ENCODE peak calls at places on chromosomes 3 and 15, in seven cellular contexts. N is nephron progenitor cell, M is mesothelial cell of epicardium, E is psoas muscle, B is GM12878, H is GM23338, J is WTC11. U is an unnamed sample.

GRCh38 chr15:34886134-34886533 is 83.4 kb downstream of the AQR start:
- DNase-seq in H (no peak), N (no peak), J (no peak), E (no peak), M (no peak), B (no peak), U (peak)

GRCh38 chr3:17640466-17640865 is 102.0 kb downstream of the TBC1D5 start:
- DNase-seq in E (no peak), M (no peak), N (no peak), J (no peak), B (no peak), H (no peak), U (peak)

GRCh38 chr3:77825045-77825827 is 785.3 kb downstream of the ROBO2 start:
- DNase-seq in J (no peak), N (no peak), B (no peak), M (no peak), E (peak), H (no peak), U (peak)

GRCh38 chr3:27431116-27431515 is 53.1 kb downstream of the SLC4A7 start:
- DNase-seq in N (no peak), E (no peak), H (no peak), J (no peak), B (no peak), M (no peak), U (peak)

GRCh38 chr3:192851821-192852352 is 65.8 kb downstream of the MB21D2 start:
- DNase-seq in M (no peak), J (no peak), H (no peak), B (no peak), E (peak), N (no peak), U (peak)

GRCh38 chr15:81160312-81161214 is 26.5 kb downstream of the CFAP161 start:
- DNase-seq in E (peak), N (no peak), H (no peak), B (no peak), M (no peak), J (no peak), U (no peak)

GRCh38 chr3:176994876-176995781 is 202.2 kb downstream of the TBL1XR1 start:
- DNase-seq in N (no peak), E (no peak), M (no peak), B (no peak), H (no peak), J (no peak), U (no peak)

GRCh38 chr15:51403072-51403878 is 61.8 kb downstream of the GLDN start:
- DNase-seq in M (no peak), B (no peak), H (peak), J (no peak), E (no peak), N (peak), U (peak)

GRCh38 chr3:174333640-174334039 is 525.5 kb upstream of the NAALADL2 start:
- DNase-seq in N (no peak), J (no peak), H (no peak), E (no peak), M (no peak), B (no peak), U (no peak)

GRCh38 chr3:146682176-146682575 is 77.0 kb upstream of the PLSCR5 start:
- DNase-seq in E (no peak), B (no peak), J (no peak), M (no peak), H (no peak), N (no peak), U (no peak)

GRCh38 chr15:62334581-62334980 is 169.5 kb upstream of the C2CD4B start:
- DNase-seq in N (no peak), M (no peak), E (no peak), B (no peak), H (no peak), J (no peak), U (no peak)

GRCh38 chr3:183330881-183331280 is 77.8 kb downstream of the B3GNT5 start:
- DNase-seq in N (no peak), B (no peak), E (no peak), H (peak), M (no peak), J (peak), U (no peak)

GRCh38 chr3:143847787-143848631 is at the start of gene SLC9A9:
- DNase-seq in E (peak), N (peak), J (peak), B (peak), M (no peak), H (peak), U (peak)

GRCh38 chr15:63133786-63134185 is 12.1 kb downstream of the LACTB start:
- DNase-seq in M (no peak), J (no peak), H (no peak), B (no peak), E (no peak), N (no peak), U (peak)

GRCh38 chr15:57019496-57020160 is 101.2 kb downstream of the TCF12 start:
- DNase-seq in J (no peak), N (no peak), M (no peak), B (no peak), H (no peak), E (no peak), U (peak)

GRCh38 chr3:17639765-17640164 is 102.7 kb downstream of the TBC1D5 start:
- DNase-seq in J (no peak), B (no peak), H (no peak), N (no peak), E (no peak), M (no peak), U (peak)

GRCh38 chr3:128275316-128276150 is 122.3 kb downstream of the EEFSEC start:
- DNase-seq in E (no peak), M (no peak), J (no peak), N (no peak), H (no peak), B (no peak), U (no peak)

GRCh38 chr3:179852117-179852886 is 184.4 kb downstream of the PEX5L start:
- DNase-seq in B (no peak), M (no peak), H (peak), N (no peak), E (no peak), J (peak), U (peak)
- TF ChIP-seq CTCF in B (peak), M (no peak), H (peak), N (no peak), E (no peak), J (no peak), U (no peak)

GRCh38 chr3:115720988-115721387 is 97.7 kb downstream of the GAP43 start:
- DNase-seq in M (no peak), E (no peak), B (no peak), N (no peak), J (no peak), H (no peak), U (no peak)
- TF ChIP-seq CTCF in M (no peak), E (no peak), B (no peak), N (no peak), J (no peak), H (no peak), U (no peak)

DNA sequence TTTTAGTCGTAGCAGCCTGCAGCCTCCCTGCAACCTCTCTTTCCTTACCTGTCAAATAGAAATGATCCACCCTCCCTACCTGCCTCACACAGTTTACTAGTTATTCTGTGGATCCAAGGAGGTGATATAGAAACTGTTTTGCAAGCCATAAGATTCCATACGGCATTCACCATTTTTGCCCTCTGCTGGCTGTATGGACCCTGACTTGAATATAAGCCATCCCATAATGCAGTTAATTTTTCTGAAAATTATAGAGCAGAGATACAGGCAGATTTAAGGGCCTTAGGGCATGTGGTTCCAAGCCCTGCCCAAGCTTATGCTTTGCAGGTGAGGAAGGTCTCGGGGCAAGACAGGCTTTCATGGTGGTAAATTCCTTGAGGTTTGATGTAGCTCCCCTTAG is 63.7 kb downstream of the CPN2 start:
- DNase-seq in H (no peak), B (no peak), M (no peak), E (no peak), J (no peak), N (no peak), U (no peak)
- TF ChIP-seq CTCF in H (no peak), B (no peak), M (peak), E (no peak), J (no peak), N (no peak), U (no peak)

DNA sequence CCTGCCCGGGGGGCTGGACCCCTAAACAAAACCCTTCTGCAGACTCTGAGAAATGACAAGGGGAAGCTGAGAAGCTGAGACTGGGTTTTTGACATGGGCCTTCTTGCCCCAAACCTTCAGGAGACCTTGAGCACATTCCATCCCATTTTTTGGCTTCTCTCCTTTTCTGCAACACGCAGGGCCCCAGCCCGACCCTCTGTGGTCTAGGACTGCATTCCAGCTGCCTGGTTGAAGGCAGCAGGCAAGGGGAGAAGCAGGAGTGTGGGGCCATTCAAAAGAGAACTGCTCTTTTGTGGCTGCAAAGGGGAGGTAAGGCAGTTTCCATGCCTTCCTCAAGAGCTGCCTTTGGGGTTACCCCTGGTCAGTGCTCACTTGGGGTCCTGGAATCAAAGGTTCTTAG is 263.0 kb downstream of the TLE3 start:
- DNase-seq in B (no peak), N (no peak), H (no peak), J (no peak), M (no peak), E (no peak), U (no peak)
- TF ChIP-seq CTCF in B (no peak), N (no peak), H (no peak), J (no peak), M (no peak), E (no peak), U (no peak)

DNA sequence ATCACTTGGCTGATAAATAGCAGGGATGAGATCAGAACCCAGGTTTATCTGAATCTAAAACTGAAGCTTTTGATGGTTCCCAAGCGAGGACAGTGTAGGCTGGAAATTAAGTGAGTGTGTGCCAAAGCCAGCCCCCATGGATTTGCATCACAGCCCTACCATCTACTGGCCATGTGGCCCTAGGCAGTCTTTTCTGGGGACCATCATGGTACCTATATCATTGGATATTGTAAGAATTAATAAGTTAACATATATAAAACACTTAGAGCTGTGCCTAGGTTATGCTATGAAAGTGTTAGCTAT is 32.8 kb upstream of the SSR3 start:
- DNase-seq in B (no peak), E (no peak), H (no peak), M (no peak), N (no peak), J (no peak), U (no peak)
- TF ChIP-seq CTCF in B (no peak), E (no peak), H (no peak), M (no peak), N (no peak), J (no peak), U (no peak)

DNA sequence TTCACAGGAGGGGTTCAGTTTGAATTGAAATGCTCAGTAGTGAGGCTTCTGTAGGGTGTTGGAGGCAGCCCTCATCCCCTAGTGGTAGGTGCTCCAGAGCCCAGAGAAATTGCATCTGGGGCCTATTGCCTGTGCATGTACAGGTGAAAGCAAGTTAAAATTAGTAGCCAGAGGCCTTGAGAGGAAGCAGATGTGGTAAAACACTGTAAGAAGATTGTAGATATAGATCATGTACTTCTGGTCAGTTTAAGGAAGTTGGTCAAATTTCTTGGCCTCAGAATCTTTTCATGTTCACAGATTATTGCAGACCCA is 34.6 kb downstream of the IGSF10 start:
- DNase-seq in M (no peak), H (no peak), B (peak), N (no peak), J (no peak), E (no peak), U (no peak)
- TF ChIP-seq CTCF in M (peak), H (no peak), B (peak), N (no peak), J (no peak), E (no peak), U (peak)

GRCh38 chr3:43206632-43207031 is 79.7 kb upstream of the SNRK start:
- DNase-seq in M (no peak), H (peak), E (no peak), N (no peak), J (peak), B (no peak), U (no peak)
- TF ChIP-seq CTCF in M (no peak), H (peak), E (no peak), N (no peak), J (no peak), B (no peak), U (no peak)